ENCODE peak calls at places on chromosomes 1 and 21, in ten cellular contexts. K is tibial nerve; U is astrocyte of the spinal cord; O is activated CD4-positive, alpha-beta T cell treated with anti-CD3 and anti-CD28 coated beads, Interleukin-2, amount 50 U/mL, for 48 hours; G is endothelial cell of umbilical vein; W is NCI-H524; N is nucleus accumbens; T is right lobe of liver; Z is GM12864; P is pancreas. J is an unnamed sample.

GRCh38 chr1:66294692-66295384 is 239.1 kb upstream of the SGIP1 start:
- DNase-seq in Z (no peak), O (no peak), W (no peak), U (peak), K (no peak), N (no peak), P (no peak), G (peak), T (no peak), J (no peak)

GRCh38 chr1:30525631-30525979 is 197.8 kb downstream of the MATN1 start:
- DNase-seq in G (no peak), W (no peak), P (peak), K (no peak), T (peak), O (no peak), Z (no peak), U (no peak), N (no peak), J (no peak)

GRCh38 chr1:9249534-9250335 is 15.2 kb downstream of the H6PD start:
- DNase-seq in U (no peak), T (peak), K (no peak), W (peak), P (peak), Z (no peak), O (peak), N (no peak), G (peak), J (peak)

GRCh38 chr1:183238071-183238470 is 52.0 kb downstream of the LAMC2 start:
- DNase-seq in O (no peak), U (peak), T (no peak), P (no peak), W (no peak), K (no peak), G (peak), Z (no peak), N (no peak), J (no peak)

GRCh38 chr21:38831526-38832467 is 26.1 kb downstream of the ETS2 start:
- DNase-seq in K (peak), Z (peak), G (peak), O (peak), N (peak), T (peak), W (peak), U (peak), P (peak), J (peak)

GRCh38 chr1:188489336-188490112 is 1660.8 kb downstream of the PLA2G4A start:
- DNase-seq in N (no peak), T (no peak), O (no peak), W (peak), Z (no peak), U (peak), P (no peak), G (peak), K (no peak), J (no peak)

GRCh38 chr21:41751621-41752020 is 15.2 kb downstream of the RIPK4 start:
- DNase-seq in K (no peak), N (no peak), Z (no peak), P (no peak), O (no peak), W (peak), T (no peak), G (no peak), U (no peak), J (no peak)

GRCh38 chr1:205183676-205184335 is 27.7 kb downstream of the DSTYK start:
- DNase-seq in G (no peak), W (no peak), T (no peak), O (no peak), Z (no peak), P (no peak), U (peak), N (no peak), K (no peak), J (no peak)

GRCh38 chr1:169809370-169810095 is 14.8 kb upstream of the METTL18 start:
- DNase-seq in P (no peak), T (no peak), W (peak), O (no peak), Z (no peak), G (peak), U (peak), K (peak), N (no peak), J (no peak)

J was measured in T-cell.